ENCODE peak calls at places on chromosome 6, in five cellular contexts. Q is stromal cell of bone marrow; A is stimulated activated CD8-positive, alpha-beta memory T cell treated with anti-CD3 and anti-CD28 coated beads, Interleukin-15, amount 100 ng/mL, for 24 hours; H is activated naive CD8-positive, alpha-beta T cell treated with anti-CD3 and anti-CD28 coated beads, Interleukin-2, amount 50 U/mL, for 24 hours; V is substantia nigra. M is an unnamed sample.

GRCh38 chr6:135271626-135272025 is 90.5 kb downstream of the MYB start:
- DNase-seq in V (no peak), Q (no peak), H (no peak), A (no peak), M (no peak)

GRCh38 chr6:86715676-86716075 is 221.7 kb upstream of the HTR1E start:
- DNase-seq in H (no peak), A (no peak), V (no peak), Q (no peak), M (no peak)

GRCh38 chr6:143234686-143235085 is 174.0 kb downstream of the AIG1 start:
- DNase-seq in Q (no peak), A (no peak), H (no peak), V (no peak), M (no peak)

GRCh38 chr6:139531716-139532115 is 157.3 kb upstream of the CITED2 start:
- DNase-seq in A (no peak), H (no peak), Q (no peak), V (no peak), M (no peak)

GRCh38 chr6:135750081-135750480 is 101.4 kb upstream of the PDE7B start:
- DNase-seq in A (no peak), H (no peak), Q (no peak), V (no peak), M (no peak)

GRCh38 chr6:121142093-121142492 is 192.2 kb downstream of the TBC1D32 start:
- DNase-seq in H (no peak), V (no peak), A (no peak), Q (no peak), M (no peak)

GRCh38 chr6:157867155-157867559 is 44.1 kb downstream of the SNX9 start:
- DNase-seq in A (no peak), H (no peak), V (no peak), Q (no peak), M (no peak)

GRCh38 chr6:40015530-40015929 is 81.3 kb upstream of the MOCS1 start:
- DNase-seq in H (no peak), Q (no peak), A (no peak), V (no peak), M (no peak)

GRCh38 chr6:2476376-2476775 is 231.0 kb upstream of the GMDS start:
- DNase-seq in A (no peak), Q (peak), V (no peak), H (no peak), M (no peak)

GRCh38 chr6:3885262-3886036 is 36.3 kb downstream of the FAM50B start:
- DNase-seq in Q (no peak), V (no peak), H (no peak), A (no peak), M (no peak)

GRCh38 chr6:44198684-44199083 is 18.0 kb upstream of the MYMX start:
- DNase-seq in V (no peak), A (no peak), Q (no peak), H (no peak), M (no peak)

M was measured in astrocyte of the cerebellum.